ENCODE peak calls at places on chromosomes 2 and 18, in four cellular contexts. F, O, U and E are unnamed samples.

GRCh38 chr2:181886192-181886591 is 5.3 kb upstream of the ITPRID2 start:
- DNase-seq in O (no peak), U (no peak), F (no peak), E (no peak)

GRCh38 chr18:59691996-59692395 is 5.2 kb downstream of the CCBE1 start:
- DNase-seq in F (no peak), O (no peak), U (no peak), E (no peak)

GRCh38 chr2:159684796-159685195 is 27.5 kb upstream of the MARCHF7 start:
- DNase-seq in O (no peak), F (no peak), U (no peak), E (no peak)

GRCh38 chr2:17684008-17684407 is 69.6 kb downstream of the SMC6 start:
- DNase-seq in O (no peak), U (no peak), F (no peak), E (no peak)

GRCh38 chr2:216299588-216299987 is 72.7 kb downstream of the MARCHF4 start:
- DNase-seq in U (no peak), F (no peak), O (no peak), E (no peak)

GRCh38 chr18:4068552-4069158 is 386.5 kb downstream of the DLGAP1 start:
- DNase-seq in U (peak), F (no peak), O (peak), E (peak)

GRCh38 chr18:3816601-3817363 is 366.8 kb downstream of the TGIF1 start:
- DNase-seq in O (no peak), U (peak), F (no peak), E (no peak)

GRCh38 chr2:236127010-236127409 is 41.2 kb downstream of the GBX2 start:
- DNase-seq in O (no peak), U (no peak), F (no peak), E (no peak)

GRCh38 chr2:187093771-187094412 is 244.9 kb upstream of the ZSWIM2 start:
- DNase-seq in O (no peak), U (no peak), F (no peak), E (no peak)

GRCh38 chr2:99598435-99598834 is 108.6 kb upstream of the REV1 start:
- DNase-seq in U (no peak), F (no peak), O (no peak), E (no peak)
- TF ChIP-seq BRCA1 in U (no peak), F (no peak), O (no peak), E (no peak)

DNA sequence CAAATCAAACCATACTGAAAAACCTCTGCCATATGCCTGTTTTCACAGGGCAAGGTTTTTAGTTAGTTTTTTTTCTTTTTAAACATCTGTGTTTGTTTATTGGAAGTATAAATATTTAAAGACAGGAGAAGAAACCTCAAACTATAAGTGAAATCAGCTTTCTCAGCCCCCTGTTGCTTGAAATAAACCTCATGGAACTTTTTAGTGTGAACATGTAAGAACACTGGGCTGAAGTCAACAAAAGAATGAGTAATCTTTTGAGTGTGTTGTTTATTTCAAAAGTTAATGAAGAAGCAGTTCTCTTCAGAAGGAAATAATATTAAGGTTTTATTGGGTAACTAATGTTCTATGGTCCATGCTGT is 657.7 kb upstream of the SYT4 start:
- DNase-seq in U (no peak), O (no peak), F (no peak), E (no peak)
- TF ChIP-seq POLR2AphosphoS5 in U (no peak), O (no peak), F (no peak), E (no peak)

GRCh38 chr2:162768646-162769045 is 69.9 kb downstream of the KCNH7 start:
- DNase-seq in U (no peak), F (no peak), O (no peak), E (no peak)
- TF ChIP-seq BRCA1 in U (no peak), F (no peak), O (no peak), E (no peak)

GRCh38 chr2:55168221-55169154 is 63.6 kb downstream of the CLHC1 start:
- DNase-seq in O (no peak), U (peak), F (no peak), E (no peak)

GRCh38 chr2:55169359-55169758 is 62.7 kb downstream of the CLHC1 start:
- DNase-seq in U (no peak), O (no peak), F (no peak), E (no peak)

GRCh38 chr2:55173422-55174020 is 58.6 kb downstream of the CLHC1 start:
- DNase-seq in U (no peak), F (no peak), O (no peak), E (no peak)

GRCh38 chr2:55167630-55167967 is 64.5 kb downstream of the CLHC1 start:
- DNase-seq in U (no peak), F (no peak), O (no peak), E (no peak)

GRCh38 chr2:55169915-55170314 is 62.2 kb downstream of the CLHC1 start:
- DNase-seq in O (no peak), U (no peak), F (no peak), E (no peak)
- TF ChIP-seq POLR2AphosphoS5 in O (no peak), U (no peak), F (no peak), E (no peak)

GRCh38 chr2:43455735-43456642 is 139.8 kb downstream of the THADA start:
- DNase-seq in O (no peak), U (peak), F (no peak), E (peak)
- TF ChIP-seq BRCA1 in O (no peak), U (no peak), F (no peak), E (no peak)

DNA sequence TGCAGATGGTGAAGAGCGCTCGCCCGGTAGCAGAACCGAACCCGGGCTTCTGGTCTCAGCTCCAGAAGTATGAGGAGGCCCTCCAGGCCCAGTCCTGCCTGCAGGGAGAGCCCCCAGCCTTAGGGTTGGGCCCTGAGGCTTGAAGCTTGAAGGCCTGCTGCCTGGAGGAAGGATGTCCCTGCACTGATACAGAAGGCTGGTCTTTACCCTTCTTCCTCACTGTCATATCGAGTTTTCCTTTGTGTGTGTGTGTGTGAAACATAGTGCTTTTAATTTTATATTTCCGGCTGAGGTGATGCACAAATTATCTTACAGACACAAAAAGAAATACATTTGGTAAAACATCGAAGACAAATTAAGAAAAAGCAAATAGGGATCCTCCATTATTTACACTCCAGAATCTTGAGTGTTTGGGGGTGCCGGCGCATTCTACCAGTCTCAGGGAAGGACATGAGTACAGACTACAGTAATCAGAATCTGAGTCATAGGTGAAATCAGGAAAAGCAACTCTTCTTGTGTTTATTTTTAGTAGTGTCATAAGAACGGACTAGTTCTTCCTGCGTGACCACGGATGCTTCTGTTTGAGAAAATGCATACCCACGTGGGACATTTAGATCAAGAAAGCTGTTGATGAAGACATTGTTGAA is 1.3 kb downstream of the DUSP28 start:
- DNase-seq in O (no peak), U (no peak), F (no peak), E (peak)
- TF ChIP-seq POLR2AphosphoS5 in O (no peak), U (no peak), F (no peak), E (no peak)

GRCh38 chr18:7784171-7784570 is 217.1 kb downstream of the PTPRM start:
- DNase-seq in F (no peak), O (no peak), U (no peak), E (no peak)
- TF ChIP-seq BRCA1 in F (no peak), O (no peak), U (no peak), E (no peak)

DNA sequence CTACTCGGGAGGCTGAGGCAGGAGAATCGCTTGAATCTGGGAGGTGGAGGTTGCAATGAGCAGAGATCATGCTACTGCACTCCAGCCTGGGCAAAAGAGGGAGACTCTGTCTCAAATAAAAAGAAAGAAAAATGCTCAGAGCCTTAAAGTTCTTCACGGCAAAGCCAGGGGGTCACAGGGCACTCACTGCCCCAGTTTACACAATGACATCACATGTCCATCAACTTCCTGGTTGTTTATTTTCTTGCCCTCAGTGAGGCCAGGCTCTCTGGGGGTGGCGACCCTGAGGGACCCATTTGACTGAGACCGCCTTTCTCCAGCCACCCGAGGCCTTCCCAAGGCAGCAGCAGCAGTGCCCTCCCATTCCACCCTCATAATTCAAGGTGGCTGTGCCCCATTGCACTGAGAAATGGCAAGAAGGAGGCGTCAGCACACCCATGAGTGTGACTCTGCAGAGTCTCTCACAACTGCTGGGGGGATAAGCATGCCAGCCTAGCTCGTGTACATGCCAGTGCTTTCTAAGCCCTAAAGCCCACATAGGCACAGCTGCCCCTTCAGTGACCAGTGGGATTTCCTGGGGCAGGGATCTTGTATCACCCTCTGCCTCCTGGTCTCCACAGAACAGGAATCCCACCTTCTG is 50.0 kb downstream of the SFXN5 start:
- DNase-seq in O (no peak), F (no peak), U (peak), E (no peak)
- TF ChIP-seq POLR2AphosphoS5 in O (no peak), F (no peak), U (no peak), E (no peak)